ENCODE peak calls at places on chromosomes 2 and 18, in four cellular contexts. One of them, this sample, is unnamed.

GRCh38 chr2:157833721-157834120 is 42.4 kb downstream of the ACVR1 start:
- DNase-seq in activated naive CD4-positive, alpha-beta T cell treated with anti-CD3 and anti-CD28 coated beads for 36 hours: no peak
- DNase-seq in stimulated activated CD4-positive, alpha-beta T cell treated with anti-CD3 and anti-CD28 coated beads, Interleukin-4, amount 100 ng/mL, for 1 hour: no peak
- DNase-seq in mucosa of gallbladder: no peak
- DNase-seq in this sample: no peak

GRCh38 chr2:168884990-168885389 is 5.2 kb downstream of the SPC25 start:
- DNase-seq in activated naive CD4-positive, alpha-beta T cell treated with anti-CD3 and anti-CD28 coated beads for 36 hours: no peak
- DNase-seq in mucosa of gallbladder: no peak
- DNase-seq in stimulated activated CD4-positive, alpha-beta T cell treated with anti-CD3 and anti-CD28 coated beads, Interleukin-4, amount 100 ng/mL, for 1 hour: no peak
- DNase-seq in this sample: no peak

GRCh38 chr2:165773684-165774083 is 20.4 kb downstream of the GALNT3 start:
- DNase-seq in stimulated activated CD4-positive, alpha-beta T cell treated with anti-CD3 and anti-CD28 coated beads, Interleukin-4, amount 100 ng/mL, for 1 hour: no peak
- DNase-seq in mucosa of gallbladder: no peak
- DNase-seq in activated naive CD4-positive, alpha-beta T cell treated with anti-CD3 and anti-CD28 coated beads for 36 hours: no peak
- DNase-seq in this sample: no peak

GRCh38 chr2:14941151-14941631 is 308.7 kb downstream of the LRATD1 start:
- DNase-seq in mucosa of gallbladder: peak; percentile 31
- DNase-seq in activated naive CD4-positive, alpha-beta T cell treated with anti-CD3 and anti-CD28 coated beads for 36 hours: no peak
- DNase-seq in stimulated activated CD4-positive, alpha-beta T cell treated with anti-CD3 and anti-CD28 coated beads, Interleukin-4, amount 100 ng/mL, for 1 hour: no peak
- DNase-seq in this sample: no peak

GRCh38 chr2:240505946-240506345 is 51.8 kb downstream of the ANKMY1 start:
- DNase-seq in stimulated activated CD4-positive, alpha-beta T cell treated with anti-CD3 and anti-CD28 coated beads, Interleukin-4, amount 100 ng/mL, for 1 hour: no peak
- DNase-seq in activated naive CD4-positive, alpha-beta T cell treated with anti-CD3 and anti-CD28 coated beads for 36 hours: no peak
- DNase-seq in mucosa of gallbladder: no peak
- DNase-seq in this sample: no peak

GRCh38 chr18:79522451-79523220 is 126.9 kb downstream of the NFATC1 start:
- DNase-seq in stimulated activated CD4-positive, alpha-beta T cell treated with anti-CD3 and anti-CD28 coated beads, Interleukin-4, amount 100 ng/mL, for 1 hour: peak; percentile 54
- DNase-seq in activated naive CD4-positive, alpha-beta T cell treated with anti-CD3 and anti-CD28 coated beads for 36 hours: peak; percentile 91
- DNase-seq in mucosa of gallbladder: peak; percentile 29
- DNase-seq in this sample: no peak

GRCh38 chr2:213279961-213280360 is 4.3 kb upstream of the SPAG16 start:
- DNase-seq in stimulated activated CD4-positive, alpha-beta T cell treated with anti-CD3 and anti-CD28 coated beads, Interleukin-4, amount 100 ng/mL, for 1 hour: no peak
- DNase-seq in mucosa of gallbladder: no peak
- DNase-seq in activated naive CD4-positive, alpha-beta T cell treated with anti-CD3 and anti-CD28 coated beads for 36 hours: no peak
- DNase-seq in this sample: no peak

GRCh38 chr18:57353940-57354461 is 1.6 kb downstream of the ST8SIA3 start:
- DNase-seq in mucosa of gallbladder: peak; percentile 50
- DNase-seq in activated naive CD4-positive, alpha-beta T cell treated with anti-CD3 and anti-CD28 coated beads for 36 hours: peak; percentile 32
- DNase-seq in stimulated activated CD4-positive, alpha-beta T cell treated with anti-CD3 and anti-CD28 coated beads, Interleukin-4, amount 100 ng/mL, for 1 hour: no peak
- DNase-seq in this sample: peak; percentile 93

GRCh38 chr18:49913221-49913620 is 99.9 kb upstream of the ACAA2 start:
- DNase-seq in mucosa of gallbladder: no peak
- DNase-seq in activated naive CD4-positive, alpha-beta T cell treated with anti-CD3 and anti-CD28 coated beads for 36 hours: no peak
- DNase-seq in stimulated activated CD4-positive, alpha-beta T cell treated with anti-CD3 and anti-CD28 coated beads, Interleukin-4, amount 100 ng/mL, for 1 hour: no peak
- DNase-seq in this sample: no peak

GRCh38 chr2:8551622-8552074 is 130.2 kb upstream of the ID2 start:
- DNase-seq in stimulated activated CD4-positive, alpha-beta T cell treated with anti-CD3 and anti-CD28 coated beads, Interleukin-4, amount 100 ng/mL, for 1 hour: no peak
- DNase-seq in mucosa of gallbladder: no peak
- DNase-seq in activated naive CD4-positive, alpha-beta T cell treated with anti-CD3 and anti-CD28 coated beads for 36 hours: no peak
- DNase-seq in this sample: no peak